ENCODE peak calls at places on chromosomes 5 and 9, in eight cellular contexts. T, G, N, W, Q, E, X and H are unnamed samples.

GRCh38 chr5:146073239-146073900 is 32.0 kb downstream of the PLAC8L1 start:
- DNase-seq in T (no peak), G (no peak), N (no peak), W (no peak), Q (no peak), E (peak), X (no peak), H (no peak)

GRCh38 chr9:87836951-87837715 is 45.5 kb upstream of the SPATA31E1 start:
- DNase-seq in T (no peak), G (no peak), N (no peak), W (peak), Q (no peak), E (no peak), X (no peak), H (no peak)

GRCh38 chr5:158058208-158058607 is 199.3 kb upstream of the CLINT1 start:
- DNase-seq in T (no peak), G (no peak), N (no peak), W (no peak), Q (no peak), E (no peak), X (no peak), H (no peak)

GRCh38 chr5:107524111-107524510 is 146.6 kb downstream of the EFNA5 start:
- DNase-seq in T (no peak), G (no peak), N (no peak), W (no peak), Q (no peak), E (no peak), X (no peak), H (no peak)

GRCh38 chr5:111699976-111700375 is 57.0 kb downstream of the NREP start:
- DNase-seq in T (no peak), G (no peak), N (no peak), W (no peak), Q (no peak), E (no peak), X (no peak), H (no peak)

GRCh38 chr9:101477214-101477613 is 41.6 kb upstream of the ALDOB start:
- DNase-seq in T (no peak), G (no peak), N (no peak), W (peak), Q (no peak), E (no peak), X (no peak), H (no peak)

GRCh38 chr5:19492861-19493260 is 495.1 kb downstream of the CDH18 start:
- DNase-seq in T (no peak), G (no peak), N (no peak), W (no peak), Q (no peak), E (no peak), X (no peak), H (peak)

GRCh38 chr5:38827525-38827924 is 18.3 kb upstream of the OSMR start:
- DNase-seq in T (no peak), G (no peak), N (peak), W (peak), Q (peak), E (no peak), X (no peak), H (peak)

GRCh38 chr5:34519489-34520220 is 136.5 kb upstream of the RAI14 start:
- DNase-seq in T (no peak), G (no peak), N (no peak), W (peak), Q (no peak), E (no peak), X (no peak), H (peak)

GRCh38 chr5:134063421-134063820 is 51.1 kb upstream of the TCF7 start:
- DNase-seq in T (no peak), G (no peak), N (no peak), W (no peak), Q (peak), E (no peak), X (no peak), H (no peak)

GRCh38 chr5:150590979-150591411 is 49.5 kb upstream of the SYNPO start:
- DNase-seq in T (no peak), G (no peak), N (no peak), W (no peak), Q (no peak), E (no peak), X (peak), H (no peak)

GRCh38 chr9:69740872-69741505 is 18.8 kb downstream of the PTAR1 start:
- DNase-seq in T (no peak), G (no peak), N (no peak), W (no peak), Q (no peak), E (no peak), X (no peak), H (no peak)

GRCh38 chr5:108345541-108346171 is 36.2 kb downstream of the FBXL17 start:
- DNase-seq in T (peak), G (no peak), N (peak), W (peak), Q (peak), E (peak), X (no peak), H (peak)

GRCh38 chr9:126696764-126697145 is 83.0 kb downstream of the LMX1B start:
- DNase-seq in T (no peak), G (no peak), N (no peak), W (no peak), Q (no peak), E (peak), X (no peak), H (no peak)

GRCh38 chr5:158754018-158754514 is 345.6 kb downstream of the EBF1 start:
- DNase-seq in T (no peak), G (no peak), N (no peak), W (peak), Q (no peak), E (no peak), X (no peak), H (peak)

GRCh38 chr5:92977766-92978555 is 603.1 kb downstream of the NR2F1-AS1 start:
- DNase-seq in T (no peak), G (peak), N (no peak), W (no peak), Q (no peak), E (no peak), X (no peak), H (no peak)

GRCh38 chr5:152439791-152440190 is 34.7 kb upstream of the NMUR2 start:
- DNase-seq in T (no peak), G (no peak), N (no peak), W (no peak), Q (no peak), E (no peak), X (no peak), H (no peak)

GRCh38 chr9:123933401-123933800 is 3.5 kb upstream of the DENND1A start:
- DNase-seq in T (no peak), G (no peak), N (no peak), W (peak), Q (peak), E (no peak), X (no peak), H (peak)

GRCh38 chr5:82784521-82784920 is 292.7 kb downstream of the TMEM167A start:
- DNase-seq in T (no peak), G (no peak), N (no peak), W (no peak), Q (no peak), E (no peak), X (no peak), H (no peak)

GRCh38 chr5:39606592-39606990 is 181.8 kb upstream of the DAB2 start:
- DNase-seq in T (no peak), G (no peak), N (no peak), W (no peak), Q (no peak), E (no peak), X (no peak), H (no peak)

GRCh38 chr9:5510360-5510931 is at the start of gene PDCD1LG2:
- DNase-seq in T (peak), G (no peak), N (peak), W (peak), Q (peak), E (no peak), X (no peak), H (peak)

GRCh38 chr9:114386886-114387677 is 700 bp downstream of the AKNA start:
- DNase-seq in T (no peak), G (peak), N (peak), W (peak), Q (no peak), E (no peak), X (peak), H (peak)

GRCh38 chr5:95822038-95822407 is 503 bp downstream of the GLRX start:
- DNase-seq in T (peak), G (peak), N (peak), W (peak), Q (no peak), E (peak), X (peak), H (peak)

GRCh38 chr9:94861589-94862241 is 135.2 kb downstream of the AOPEP start:
- DNase-seq in T (no peak), G (no peak), N (no peak), W (peak), Q (no peak), E (no peak), X (no peak), H (peak)

GRCh38 chr5:134649163-134649916 is 755 bp downstream of the SEC24A start:
- DNase-seq in T (no peak), G (peak), N (peak), W (peak), Q (no peak), E (peak), X (no peak), H (peak)

GRCh38 chr5:3376611-3377010 is 219.0 kb upstream of the IRX1 start:
- DNase-seq in T (no peak), G (no peak), N (no peak), W (no peak), Q (no peak), E (no peak), X (no peak), H (no peak)

GRCh38 chr9:137606005-137606601 is 617 bp downstream of the ARRDC1 start:
- DNase-seq in T (no peak), G (no peak), N (no peak), W (peak), Q (no peak), E (peak), X (peak), H (no peak)

GRCh38 chr9:34490360-34490759 is 31.8 kb downstream of the DNAI1 start:
- DNase-seq in T (no peak), G (no peak), N (no peak), W (no peak), Q (no peak), E (no peak), X (no peak), H (no peak)

GRCh38 chr5:78586251-78586650 is 62.3 kb downstream of the LHFPL2 start:
- DNase-seq in T (no peak), G (no peak), N (peak), W (peak), Q (peak), E (no peak), X (no peak), H (peak)

GRCh38 chr5:11181940-11182339 is 420.9 kb upstream of the DAP start:
- DNase-seq in T (no peak), G (no peak), N (no peak), W (no peak), Q (no peak), E (no peak), X (no peak), H (no peak)

GRCh38 chr9:126403451-126403850 is 76.8 kb downstream of the MVB12B start:
- DNase-seq in T (no peak), G (no peak), N (no peak), W (peak), Q (no peak), E (no peak), X (no peak), H (no peak)

GRCh38 chr5:145237843-145238242 is 597.3 kb downstream of the PRELID2 start:
- DNase-seq in T (peak), G (peak), N (peak), W (peak), Q (no peak), E (peak), X (no peak), H (peak)

GRCh38 chr5:180696116-180696515 is 43.7 kb downstream of the OR2Y1 start:
- DNase-seq in T (no peak), G (no peak), N (no peak), W (no peak), Q (no peak), E (no peak), X (no peak), H (no peak)

GRCh38 chr5:36642089-36642488 is 35.7 kb downstream of the SLC1A3 start:
- DNase-seq in T (no peak), G (no peak), N (no peak), W (no peak), Q (peak), E (no peak), X (no peak), H (no peak)

GRCh38 chr9:14750871-14751270 is 28.3 kb upstream of the CER1 start:
- DNase-seq in T (no peak), G (no peak), N (no peak), W (no peak), Q (no peak), E (no peak), X (no peak), H (no peak)

GRCh38 chr5:57795203-57795602 is 312.6 kb upstream of the ACTBL2 start:
- DNase-seq in T (no peak), G (no peak), N (no peak), W (no peak), Q (no peak), E (no peak), X (no peak), H (no peak)